ENCODE peak calls at places on chromosomes 2 and 18, in seven cellular contexts. M is Right ventricle myocardium superior, H is Daoy, C is NCI-H1092 treated with DMSO at 0.1 percent for 48 hours, U is osteocyte, F is HT1080, D is GM10248. K is an unnamed sample.

GRCh38 chr2:102141915-102142828 is at the start of gene IL1R1:
- DNase-seq in M (peak; percentile 89), H (peak; percentile 64), C (no peak), U (peak; percentile 90), F (no peak), D (peak; percentile 36), K (no peak)

GRCh38 chr2:45261746-45262145 is 252.5 kb upstream of the SIX2 start:
- DNase-seq in M (no peak), H (no peak), C (no peak), U (no peak), F (no peak), D (no peak), K (no peak)

GRCh38 chr2:141438536-141438935 is 692.3 kb downstream of the LRP1B start:
- DNase-seq in M (no peak), H (no peak), C (no peak), U (no peak), F (peak; percentile 17), D (no peak), K (no peak)

GRCh38 chr2:2843969-2844548 is 513.0 kb upstream of the MYT1L start:
- DNase-seq in M (no peak), H (no peak), C (no peak), U (no peak), F (no peak), D (no peak), K (no peak)

GRCh38 chr2:129895526-129896082 is 83.9 kb upstream of the RAB6C start:
- DNase-seq in M (no peak), H (no peak), C (no peak), U (peak; percentile 27), F (no peak), D (no peak), K (no peak)

GRCh38 chr2:99682280-99683060 is 192.7 kb upstream of the REV1 start:
- DNase-seq in M (no peak), H (no peak), C (peak; percentile 81), U (peak; percentile 21), F (peak; percentile 43), D (no peak), K (peak; percentile 87)

GRCh38 chr2:31202041-31202440 is 15.3 kb downstream of the CAPN14 start:
- DNase-seq in M (no peak), H (no peak), C (no peak), U (peak; percentile 57), F (no peak), D (no peak), K (peak; percentile 32)

GRCh38 chr18:12840382-12840781 is 43.7 kb downstream of the PTPN2 start:
- DNase-seq in M (no peak), H (no peak), C (no peak), U (no peak), F (no peak), D (no peak), K (no peak)

GRCh38 chr2:204967199-204967995 is 422.1 kb downstream of the PARD3B start:
- DNase-seq in M (no peak), H (no peak), C (peak; percentile 14), U (no peak), F (no peak), D (no peak), K (no peak)

GRCh38 chr18:9147440-9148238 is 11.1 kb downstream of the ANKRD12 start:
- DNase-seq in M (no peak), H (peak; percentile 41), C (peak; percentile 39), U (no peak), F (peak; percentile 60), D (peak; percentile 33), K (peak; percentile 73)

GRCh38 chr2:186328848-186329247 is 157.2 kb upstream of the ZC3H15 start:
- DNase-seq in M (no peak), H (no peak), C (no peak), U (no peak), F (no peak), D (no peak), K (no peak)